ENCODE peak calls at places on chromosomes 16 and 17, in five cellular contexts. D is EH, G is HFFc6, E is ureter, R is skeletal muscle cell. Z is an unnamed sample.

GRCh38 chr16:17802566-17802965 is 331.8 kb upstream of the XYLT1 start:
- DNase-seq in D (peak; percentile 85), E (no peak), R (no peak), G (peak; percentile 6), Z (no peak)

GRCh38 chr17:5793899-5794298 is 209.6 kb upstream of the NLRP1 start:
- DNase-seq in E (no peak), G (no peak), D (no peak), R (no peak), Z (no peak)

GRCh38 chr17:80931421-80932265 is 60.0 kb upstream of the CHMP6 start:
- DNase-seq in R (no peak), E (no peak), G (peak; percentile 62), D (peak; percentile 92), Z (no peak)

GRCh38 chr16:26981266-26981938 is 85.3 kb upstream of the C16orf82 start:
- DNase-seq in R (no peak), E (no peak), G (peak; percentile 73), D (peak; percentile 79), Z (no peak)

GRCh38 chr17:18004901-18005305 is 32.2 kb downstream of the DRC3 start:
- DNase-seq in R (no peak), E (no peak), D (no peak), G (no peak), Z (no peak)

GRCh38 chr17:50501906-50502642 is 6.2 kb upstream of the MYCBPAP start:
- DNase-seq in E (no peak), R (no peak), G (no peak), D (no peak), Z (no peak)

GRCh38 chr17:57940217-57940616 is 15.0 kb downstream of the CUEDC1 start:
- DNase-seq in E (no peak), D (no peak), G (no peak), R (no peak), Z (no peak)

GRCh38 chr17:39632153-39632941 is 4.6 kb upstream of the STARD3 start:
- DNase-seq in R (no peak), G (no peak), D (no peak), E (peak; percentile 75), Z (no peak)

GRCh38 chr16:31009120-31009519 is 1.3 kb downstream of the STX1B start:
- DNase-seq in R (no peak), G (no peak), E (no peak), D (no peak), Z (no peak)

GRCh38 chr17:50916026-50916707 is 50.0 kb upstream of the TOB1 start:
- DNase-seq in G (no peak), E (no peak), R (no peak), D (peak; percentile 25), Z (no peak)

GRCh38 chr17:64259922-64260321 is 3.1 kb downstream of the TEX2 start:
- DNase-seq in E (no peak), R (no peak), G (peak; percentile 83), D (peak; percentile 84), Z (no peak)

GRCh38 chr16:18983565-18984424 is at the start of gene TMC7:
- DNase-seq in G (peak; percentile 78), D (peak; percentile 86), E (peak; percentile 90), R (peak; percentile 45), Z (no peak)

GRCh38 chr16:86865866-86866675 is 287.7 kb downstream of the FOXL1 start:
- DNase-seq in R (no peak), D (peak; percentile 58), G (no peak), E (no peak), Z (no peak)

GRCh38 chr17:30717290-30718098 is 107.0 kb downstream of the CRLF3 start:
- DNase-seq in R (no peak), G (no peak), D (no peak), E (no peak), Z (no peak)

GRCh38 chr17:62793919-62794665 is 14.0 kb downstream of the MARCHF10 start:
- DNase-seq in R (no peak), E (no peak), D (no peak), G (no peak), Z (no peak)

GRCh38 chr16:56357291-56357764 is 68.0 kb downstream of the AMFR start:
- DNase-seq in R (no peak), D (peak; percentile 73), G (peak; percentile 53), E (no peak), Z (no peak)

GRCh38 chr16:598823-599739 is 9.2 kb downstream of the RAB40C start:
- DNase-seq in G (no peak), D (no peak), E (no peak), R (no peak), Z (no peak)

GRCh38 chr17:80826955-80827645 is 164.5 kb upstream of the CHMP6 start:
- DNase-seq in R (peak; percentile 96), G (peak; percentile 98), D (peak; percentile 98), E (no peak), Z (no peak)

GRCh38 chr16:81684901-81685300 is 94.2 kb upstream of the PLCG2 start:
- DNase-seq in E (no peak), D (no peak), R (no peak), G (no peak), Z (no peak)

Z was measured in naive B cell.